ENCODE peak calls at places on chromosome 5, in ten cellular contexts. P is effector memory CD8-positive, alpha-beta T cell; F is psoas muscle; U is ascending aorta; G is dermis microvascular lymphatic vessel endothelial cell; Q is AG04450; H is stimulated activated CD4-positive, alpha-beta T cell treated with anti-CD3 and anti-CD28 coated beads, TNF-alpha, amount 100 ng/mL, for 4 hours; Y is NCI-H1105; D is upper lobe of left lung; M is stimulated activated naive B cell treated with anti-CD40 and anti-IgM and Interleukin-4, amounts not matched to agents 10 μg/mL and 1 μg/mL and 100 μg/mL, for 72 hours. B is an unnamed sample.

GRCh38 chr5:1568201-1568979 is 44.6 kb upstream of the LPCAT1 start:
- DNase-seq in P (no peak), F (no peak), U (no peak), G (peak; percentile 96), Q (peak; percentile 57), H (no peak), Y (no peak), D (no peak), M (no peak), B (no peak)

GRCh38 chr5:57298985-57299491 is 125.2 kb downstream of the GPBP1 start:
- DNase-seq in P (peak; percentile 46), F (no peak), U (peak; percentile 63), G (peak; percentile 76), Q (peak; percentile 76), H (peak; percentile 18), Y (peak; percentile 25), D (no peak), M (peak; percentile 17), B (peak; percentile 39)

GRCh38 chr5:135122797-135123196 is 88.8 kb upstream of the PITX1 start:
- DNase-seq in P (no peak), F (no peak), U (no peak), G (no peak), Q (no peak), H (no peak), Y (no peak), D (no peak), M (no peak), B (no peak)

GRCh38 chr5:68661237-68661636 is 432.6 kb upstream of the SLC30A5 start:
- DNase-seq in P (no peak), F (no peak), U (no peak), G (no peak), Q (no peak), H (no peak), Y (no peak), D (no peak), M (no peak), B (peak; percentile 60)

GRCh38 chr5:65506961-65507360 is 25.2 kb upstream of the ADAMTS6 start:
- DNase-seq in P (no peak), F (no peak), U (no peak), G (no peak), Q (no peak), H (no peak), Y (no peak), D (no peak), M (no peak), B (no peak)

GRCh38 chr5:147446528-147446927 is 63.3 kb downstream of the DPYSL3 start:
- DNase-seq in P (no peak), F (no peak), U (no peak), G (no peak), Q (no peak), H (no peak), Y (no peak), D (no peak), M (no peak), B (no peak)

GRCh38 chr5:73007051-73007450 is 51.2 kb downstream of the FCHO2 start:
- DNase-seq in P (no peak), F (no peak), U (no peak), G (no peak), Q (no peak), H (no peak), Y (no peak), D (no peak), M (no peak), B (no peak)

GRCh38 chr5:117255211-117256032 is 680.8 kb upstream of the SEMA6A start:
- DNase-seq in P (no peak), F (no peak), U (no peak), G (no peak), Q (no peak), H (no peak), Y (no peak), D (no peak), M (no peak), B (no peak)

GRCh38 chr5:134541736-134542376 is 16.4 kb downstream of the JADE2 start:
- DNase-seq in P (no peak), F (no peak), U (no peak), G (no peak), Q (no peak), H (no peak), Y (no peak), D (peak; percentile 56), M (no peak), B (peak; percentile 91)

GRCh38 chr5:172768098-172768572 is 2.9 kb downstream of the DUSP1 start:
- DNase-seq in P (no peak), F (no peak), U (no peak), G (no peak), Q (no peak), H (no peak), Y (no peak), D (no peak), M (no peak), B (no peak)

GRCh38 chr5:113043491-113043931 is 66.9 kb downstream of the DCP2 start:
- DNase-seq in P (no peak), F (peak; percentile 59), U (peak; percentile 67), G (no peak), Q (no peak), H (no peak), Y (no peak), D (no peak), M (no peak), B (peak; percentile 72)

GRCh38 chr5:140725799-140726471 is 25.7 kb downstream of the ZMAT2 start:
- DNase-seq in P (peak; percentile 75), F (peak; percentile 58), U (peak; percentile 67), G (peak; percentile 66), Q (peak; percentile 82), H (peak; percentile 36), Y (no peak), D (peak; percentile 34), M (peak; percentile 59), B (peak; percentile 88)

B was measured in H9.